ENCODE peak calls at places on chromosomes 2 and 18, in ten cellular contexts. P, C, I, E, B, L, J, G, Y and W are unnamed samples.
A peak's percentile ranks its signal among the peaks of the same experiment; 100 is the strongest.

GRCh38 chr2:31075393-31075792 is 62.8 kb downstream of the GALNT14 start:
- DNase-seq in P (no peak), C (no peak), I (no peak), E (no peak), B (no peak), L (no peak), J (no peak), G (no peak), Y (no peak), W (peak; percentile 10)

GRCh38 chr2:11393711-11394236 is 49.3 kb upstream of the ROCK2 start:
- DNase-seq in P (no peak), C (no peak), I (no peak), E (peak; percentile 58), B (no peak), L (no peak), J (no peak), G (no peak), Y (peak; percentile 54), W (no peak)

GRCh38 chr18:70337139-70337972 is 48.5 kb downstream of the SOCS6 start:
- DNase-seq in P (no peak), C (peak; percentile 20), I (no peak), E (peak; percentile 80), B (peak; percentile 6), L (no peak), J (peak; percentile 60), G (peak; percentile 27), Y (peak; percentile 90), W (peak; percentile 31)

GRCh38 chr2:12719400-12720104 is 2.8 kb downstream of the TRIB2 start:
- DNase-seq in P (no peak), C (no peak), I (no peak), E (peak; percentile 83), B (no peak), L (no peak), J (no peak), G (no peak), Y (peak; percentile 86), W (peak; percentile 7)

GRCh38 chr2:230869691-230870543 is 5.2 kb downstream of the ITM2C start:
- DNase-seq in P (no peak), C (no peak), I (no peak), E (no peak), B (no peak), L (peak; percentile 49), J (no peak), G (no peak), Y (no peak), W (no peak)

GRCh38 chr18:46756559-46757201 is at the start of gene ST8SIA5:
- DNase-seq in P (no peak), C (peak; percentile 38), I (peak; percentile 31), E (no peak), B (peak; percentile 29), L (no peak), J (no peak), G (no peak), Y (no peak), W (peak; percentile 80)

GRCh38 chr2:159375241-159375640 is 88.7 kb upstream of the WDSUB1 start:
- DNase-seq in P (no peak), C (no peak), I (no peak), E (no peak), B (no peak), L (no peak), J (no peak), G (no peak), Y (no peak), W (no peak)

GRCh38 chr2:192067631-192068030 is 127.1 kb downstream of the TMEFF2 start:
- DNase-seq in P (no peak), C (no peak), I (no peak), E (no peak), B (no peak), L (no peak), J (no peak), G (no peak), Y (no peak), W (no peak)

DNA sequence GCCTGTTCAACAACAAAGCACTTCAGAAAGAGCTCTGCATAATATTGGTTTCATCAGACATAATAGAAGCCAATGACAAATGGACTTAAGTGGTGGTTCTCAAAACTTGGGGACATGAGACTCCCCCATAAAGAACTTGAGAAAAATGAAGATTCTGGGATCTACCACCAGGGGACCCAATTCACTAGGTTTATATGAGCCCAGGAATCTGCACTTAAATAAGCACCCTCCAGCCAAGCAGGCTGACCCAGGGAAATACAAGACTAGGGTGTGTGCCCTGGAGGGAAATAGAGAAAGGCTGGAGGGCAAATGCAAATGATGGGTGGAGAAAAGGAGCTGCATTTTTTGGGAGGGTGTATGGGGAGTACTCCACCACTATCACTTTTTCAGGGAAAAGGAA is 52.5 kb downstream of the SATB2 start:
- DNase-seq in P (no peak), C (no peak), I (no peak), E (peak; percentile 25), B (peak; percentile 11), L (no peak), J (no peak), G (no peak), Y (peak; percentile 41), W (peak; percentile 32)
- TF ChIP-seq CTCF in P (no peak), C (peak; percentile 15), I (peak; percentile 71), E (peak; percentile 44), B (peak; percentile 23), L (peak; percentile 34), J (no peak), G (no peak), Y (peak; percentile 32), W (peak; percentile 54)

GRCh38 chr2:234203135-234203984 is 152.9 kb downstream of the SPP2 start:
- DNase-seq in P (no peak), C (no peak), I (no peak), E (peak; percentile 95), B (no peak), L (no peak), J (peak; percentile 77), G (peak; percentile 19), Y (peak; percentile 98), W (no peak)

GRCh38 chr2:234195516-234195915 is 145.0 kb downstream of the SPP2 start:
- DNase-seq in P (no peak), C (no peak), I (no peak), E (no peak), B (no peak), L (no peak), J (no peak), G (no peak), Y (no peak), W (no peak)

GRCh38 chr2:234202601-234203000 is 152.1 kb downstream of the SPP2 start:
- DNase-seq in P (no peak), C (no peak), I (no peak), E (no peak), B (no peak), L (no peak), J (no peak), G (no peak), Y (no peak), W (no peak)

GRCh38 chr2:234193977-234194563 is 143.6 kb downstream of the SPP2 start:
- DNase-seq in P (no peak), C (no peak), I (no peak), E (no peak), B (no peak), L (no peak), J (no peak), G (no peak), Y (no peak), W (no peak)

DNA sequence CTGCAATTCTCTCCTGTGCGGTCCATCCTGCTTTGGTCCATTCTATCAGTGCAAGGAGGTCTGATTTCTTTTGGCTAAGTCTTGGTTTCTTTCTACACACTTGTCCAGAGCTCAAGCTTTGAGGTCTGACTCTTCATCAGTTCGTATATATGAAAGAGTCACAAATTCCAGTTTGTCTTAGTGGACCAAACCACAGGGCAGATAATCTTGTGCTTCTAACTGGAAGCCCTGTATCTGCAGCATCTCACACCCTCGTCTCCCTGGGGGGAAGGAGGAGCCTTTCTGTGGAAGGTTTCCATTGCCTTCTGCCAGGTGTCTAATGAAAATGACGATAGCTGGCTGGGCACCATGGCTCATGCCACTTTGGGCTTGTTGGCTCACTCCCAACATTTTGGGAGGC is 148.5 kb downstream of the SPP2 start:
- DNase-seq in P (no peak), C (no peak), I (no peak), E (no peak), B (no peak), L (no peak), J (no peak), G (no peak), Y (no peak), W (no peak)
- TF ChIP-seq CTCF in P (no peak), C (no peak), I (no peak), E (no peak), B (no peak), L (no peak), J (no peak), G (no peak), Y (no peak), W (no peak)

GRCh38 chr2:173955867-173956266 is 9.3 kb downstream of the SP3 start:
- DNase-seq in P (no peak), C (no peak), I (no peak), E (no peak), B (no peak), L (no peak), J (no peak), G (no peak), Y (no peak), W (no peak)

GRCh38 chr2:173953047-173953424 is 12.1 kb downstream of the SP3 start:
- DNase-seq in P (no peak), C (no peak), I (no peak), E (no peak), B (no peak), L (no peak), J (no peak), G (no peak), Y (no peak), W (no peak)

GRCh38 chr2:173948827-173949226 is 16.3 kb downstream of the SP3 start:
- DNase-seq in P (no peak), C (no peak), I (no peak), E (no peak), B (no peak), L (no peak), J (no peak), G (no peak), Y (no peak), W (no peak)

GRCh38 chr2:173955004-173955403 is 10.2 kb downstream of the SP3 start:
- DNase-seq in P (no peak), C (no peak), I (no peak), E (no peak), B (no peak), L (no peak), J (no peak), G (no peak), Y (no peak), W (no peak)

DNA sequence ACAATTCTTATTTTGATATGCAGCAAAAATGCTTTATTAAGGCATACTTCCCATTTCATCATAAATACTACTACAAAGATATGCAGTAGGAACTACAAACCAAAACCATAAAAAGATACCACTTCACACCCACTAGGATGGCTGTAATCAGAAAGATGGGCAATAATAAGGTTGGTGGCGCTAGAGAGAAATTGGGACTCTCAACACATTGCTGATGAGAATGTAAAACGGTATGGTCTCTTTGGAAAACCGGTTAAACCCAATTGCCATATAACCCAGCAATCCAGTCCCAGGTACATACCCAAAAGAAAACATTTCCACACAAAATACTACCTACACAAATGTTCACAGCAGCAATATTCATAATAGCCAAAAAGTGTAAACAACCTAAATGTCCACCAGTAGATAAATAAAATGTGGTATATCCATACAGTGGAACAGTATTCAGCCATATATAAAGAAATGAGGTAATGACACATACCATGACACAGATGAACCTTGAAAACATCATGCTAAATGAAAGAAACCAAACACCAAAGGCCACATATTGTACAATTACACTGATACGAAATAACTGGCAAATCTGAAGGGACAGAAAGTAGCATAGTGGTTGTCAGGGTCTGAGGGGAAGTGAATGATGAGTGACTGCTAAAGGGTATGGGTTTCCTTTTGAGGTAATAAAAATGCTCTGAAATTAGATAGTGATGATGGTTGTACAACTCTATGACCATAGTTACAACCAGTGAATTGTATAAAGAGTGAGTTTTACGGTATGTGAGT is 12.7 kb downstream of the SP3 start:
- DNase-seq in P (no peak), C (no peak), I (no peak), E (no peak), B (no peak), L (no peak), J (no peak), G (no peak), Y (no peak), W (no peak)
- TF ChIP-seq CTCF in P (no peak), C (no peak), I (no peak), E (no peak), B (no peak), L (no peak), J (no peak), G (no peak), Y (no peak), W (no peak)

DNA sequence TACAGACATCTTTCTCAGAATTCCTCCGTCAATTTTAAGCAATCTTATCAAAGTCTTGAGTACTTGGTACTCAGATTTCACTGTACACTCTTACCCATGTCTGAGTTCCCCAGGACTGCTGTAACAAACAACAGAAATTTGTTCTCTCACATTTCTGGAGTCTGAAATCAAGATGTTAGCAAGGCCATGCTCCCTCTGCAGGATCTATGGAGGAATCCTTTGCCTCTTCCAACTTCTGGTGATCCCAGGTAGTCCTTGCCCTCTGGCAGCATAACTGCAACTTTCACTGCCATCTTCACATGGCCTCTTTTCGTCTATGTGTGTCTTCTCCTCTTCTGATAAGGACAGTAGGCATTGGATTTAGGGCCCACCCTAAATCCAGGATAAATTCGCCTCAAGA is 17.1 kb upstream of the CACNB4 start:
- DNase-seq in P (no peak), C (no peak), I (no peak), E (no peak), B (no peak), L (no peak), J (no peak), G (no peak), Y (peak; percentile 7), W (no peak)
- TF ChIP-seq CTCF in P (no peak), C (no peak), I (no peak), E (no peak), B (no peak), L (no peak), J (peak; percentile 16), G (no peak), Y (peak; percentile 17), W (peak; percentile 16)